ENCODE peak calls at places on chromosomes 3 and 15, in nine cellular contexts. B is aorta, V is tibial nerve, R is vagina, Q is esophagus squamous epithelium, Z is neural progenitor cell, E is heart left ventricle, X is HCT116, T is IMR-90. W is an unnamed sample.

GRCh38 chr3:152438181-152438580 is 169.5 kb downstream of the MBNL1 start:
- DNase-seq in B (no peak), V (no peak), R (no peak), Q (no peak), Z (no peak), E (no peak), X (no peak), T (no peak), W (no peak)

GRCh38 chr3:120348065-120348980 is 831 bp downstream of the LRRC58 start:
- DNase-seq in B (peak; percentile 78), V (peak; percentile 5), R (no peak), Q (no peak), Z (peak; percentile 11), E (no peak), X (no peak), T (peak; percentile 10), W (no peak)

GRCh38 chr3:150286390-150287147 is 121.5 kb upstream of the TSC22D2 start:
- DNase-seq in B (no peak), V (no peak), R (no peak), Q (no peak), Z (peak; percentile 64), E (no peak), X (peak; percentile 66), T (peak; percentile 51), W (no peak)

GRCh38 chr15:71448688-71449114 is 333.4 kb downstream of the THSD4 start:
- DNase-seq in B (no peak), V (peak; percentile 90), R (no peak), Q (no peak), Z (peak; percentile 71), E (peak; percentile 52), X (peak; percentile 56), T (peak; percentile 71), W (no peak)

GRCh38 chr3:127172670-127173515 is 20.0 kb upstream of the PRR23E start:
- DNase-seq in B (peak; percentile 84), V (no peak), R (peak; percentile 67), Q (no peak), Z (no peak), E (no peak), X (no peak), T (peak; percentile 53), W (no peak)

GRCh38 chr15:90037510-90037860 is 36.4 kb downstream of the ZNF710 start:
- DNase-seq in B (no peak), V (no peak), R (no peak), Q (no peak), Z (no peak), E (no peak), X (no peak), T (peak; percentile 78), W (no peak)

GRCh38 chr3:71753716-71754609 is at the start of gene GPR27:
- DNase-seq in B (peak; percentile 78), V (no peak), R (no peak), Q (no peak), Z (peak; percentile 78), E (no peak), X (no peak), T (peak; percentile 12), W (peak; percentile 17)

GRCh38 chr15:26771917-26772587 is 814 bp downstream of the GABRB3 start:
- DNase-seq in B (no peak), V (no peak), R (no peak), Q (no peak), Z (no peak), E (no peak), X (no peak), T (no peak), W (no peak)

GRCh38 chr3:14156843-14157561 is 21.4 kb downstream of the XPC start:
- DNase-seq in B (no peak), V (no peak), R (peak; percentile 80), Q (no peak), Z (no peak), E (no peak), X (no peak), T (no peak), W (no peak)

GRCh38 chr3:137764001-137764433 is at the start of gene SOX14:
- DNase-seq in B (no peak), V (no peak), R (no peak), Q (no peak), Z (peak; percentile 76), E (no peak), X (peak; percentile 8), T (no peak), W (no peak)

GRCh38 chr15:96343529-96344072 is 13.1 kb downstream of the NR2F2 start:
- DNase-seq in B (peak; percentile 75), V (no peak), R (no peak), Q (no peak), Z (peak; percentile 62), E (no peak), X (no peak), T (no peak), W (no peak)

GRCh38 chr15:58497036-58497785 is 65.4 kb downstream of the LIPC start:
- DNase-seq in B (no peak), V (no peak), R (no peak), Q (no peak), Z (no peak), E (no peak), X (no peak), T (no peak), W (no peak)

GRCh38 chr15:100893261-100893963 is 13.8 kb downstream of the ALDH1A3 start:
- DNase-seq in B (no peak), V (no peak), R (no peak), Q (no peak), Z (no peak), E (no peak), X (no peak), T (no peak), W (no peak)

GRCh38 chr3:36842275-36842674 is 77.9 kb upstream of the DCLK3 start:
- DNase-seq in B (no peak), V (no peak), R (peak; percentile 75), Q (no peak), Z (no peak), E (no peak), X (no peak), T (no peak), W (no peak)

GRCh38 chr3:127085576-127085975 is 102.7 kb downstream of the PLXNA1 start:
- DNase-seq in B (no peak), V (no peak), R (no peak), Q (no peak), Z (no peak), E (no peak), X (no peak), T (no peak), W (no peak)

DNA sequence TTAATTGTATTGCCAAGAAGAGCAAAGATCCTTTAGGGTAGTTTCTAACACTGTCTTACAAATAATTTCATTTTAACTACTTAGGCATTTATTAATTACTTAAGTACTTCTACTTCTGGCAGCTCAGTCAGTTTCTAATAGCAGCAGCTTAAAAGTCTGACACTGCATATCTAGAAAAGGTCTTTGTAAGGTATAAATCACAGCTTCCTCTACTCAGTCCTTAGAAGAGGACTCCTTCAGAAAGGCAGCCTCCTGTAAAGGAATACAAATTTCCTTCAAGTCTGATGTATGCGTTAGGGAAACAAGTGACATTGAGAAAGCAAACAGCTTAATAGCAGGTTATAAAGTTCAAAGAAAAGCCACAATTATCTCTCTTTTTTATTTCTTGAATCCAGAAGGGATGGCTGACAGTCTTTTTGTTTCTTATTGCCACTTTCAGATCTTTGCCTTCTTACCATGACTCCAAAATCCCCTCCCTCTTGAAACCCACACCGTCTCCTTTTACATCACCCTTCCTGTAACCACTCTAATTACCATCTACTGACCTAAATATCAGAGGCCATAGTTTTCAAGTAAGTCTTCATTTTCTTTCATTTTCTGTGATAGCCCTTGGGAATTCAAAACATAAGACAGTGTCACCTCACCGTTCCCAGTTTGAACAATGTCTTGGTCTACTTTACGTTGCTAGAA is 109.5 kb downstream of the CGGBP1 start:
- DNase-seq in B (no peak), V (no peak), R (no peak), Q (no peak), Z (no peak), E (no peak), X (no peak), T (no peak), W (no peak)
- H3K27ac ChIP-seq in B (no peak overlapping the region), V (no peak overlapping the region), R (no peak overlapping the region), Q (no peak overlapping the region), Z (no peak overlapping the region), E (no peak overlapping the region), X (no peak overlapping the region), T (no peak overlapping the region), W (no peak overlapping the region)

GRCh38 chr15:56929389-56929788 is 10.9 kb downstream of the TCF12 start:
- DNase-seq in B (no peak), V (no peak), R (no peak), Q (no peak), Z (no peak), E (no peak), X (no peak), T (peak; percentile 81), W (no peak)
- H3K4me3 ChIP-seq in B (no peak overlapping the region), V (no peak overlapping the region), R (no peak overlapping the region), Q (no peak overlapping the region), Z (no peak overlapping the region), E (no peak overlapping the region), X (no peak overlapping the region), T (no peak overlapping the region), W (no peak overlapping the region)

GRCh38 chr15:54014067-54014466 is 35.8 kb downstream of the UNC13C start:
- DNase-seq in B (no peak), V (no peak), R (no peak), Q (no peak), Z (no peak), E (no peak), X (no peak), T (no peak), W (no peak)
- H3K27ac ChIP-seq in B (no peak overlapping the region), V (no peak overlapping the region), R (no peak overlapping the region), Q (no peak overlapping the region), Z (no peak overlapping the region), E (no peak overlapping the region), X (no peak overlapping the region), T (no peak overlapping the region), W (no peak overlapping the region)

GRCh38 chr15:93074596-93074995 is 14.4 kb downstream of the RGMA start:
- DNase-seq in B (no peak), V (no peak), R (no peak), Q (no peak), Z (no peak), E (no peak), X (no peak), T (no peak), W (no peak)

GRCh38 chr15:93071469-93071891 is 17.5 kb downstream of the RGMA start:
- DNase-seq in B (no peak), V (no peak), R (no peak), Q (no peak), Z (peak; percentile 53), E (no peak), X (no peak), T (no peak), W (no peak)

GRCh38 chr15:93072011-93072410 is 17.0 kb downstream of the RGMA start:
- DNase-seq in B (no peak), V (no peak), R (no peak), Q (no peak), Z (peak; percentile 51), E (no peak), X (no peak), T (peak; percentile 14), W (no peak)

GRCh38 chr15:93072440-93073394 is 16.3 kb downstream of the RGMA start:
- DNase-seq in B (peak; percentile 96), V (peak; percentile 78), R (no peak), Q (no peak), Z (peak; percentile 96), E (peak; percentile 89), X (peak; percentile 33), T (peak; percentile 23), W (peak; percentile 89)

DNA sequence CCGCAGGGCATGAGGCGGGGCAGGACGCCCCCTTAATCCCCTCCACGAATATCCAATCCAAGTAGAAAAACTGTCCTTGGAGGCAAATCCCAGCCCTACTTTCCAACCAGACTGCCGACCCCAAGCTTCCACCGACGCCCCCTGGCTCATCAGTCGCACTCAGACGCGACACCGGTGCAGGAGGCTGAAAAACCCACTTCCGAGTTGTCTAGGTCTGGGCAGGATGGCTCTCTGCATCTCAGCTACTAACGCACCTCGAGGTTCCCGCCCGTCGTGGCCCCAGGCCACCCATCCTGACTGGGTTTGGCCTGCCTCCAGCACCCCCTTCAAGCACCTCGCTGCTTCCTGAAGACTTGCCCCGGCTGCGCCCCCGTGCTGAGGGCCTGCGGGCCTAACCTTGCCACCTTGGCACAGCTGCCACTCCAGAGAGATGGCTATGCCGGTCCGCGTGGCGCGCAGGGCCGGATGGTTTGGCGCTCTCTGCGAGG is 15.5 kb downstream of the RGMA start:
- DNase-seq in B (no peak), V (no peak), R (no peak), Q (no peak), Z (peak; percentile 72), E (no peak), X (no peak), T (no peak), W (no peak)
- H3K4me3 ChIP-seq in B (no peak overlapping the region), V (peak overlapping the region; percentile 59), R (peak overlapping the region; percentile 72), Q (peak overlapping the region; percentile 90), Z (peak overlapping the region; percentile 95), E (peak overlapping the region; percentile 65), X (peak overlapping the region; percentile 19), T (peak overlapping the region; percentile 16), W (peak overlapping the region; percentile 84)

W was measured in left ventricle myocardium inferior.